ENCODE peak calls at places on chromosome 7, in four cellular contexts. A is IMR-90, E is left ventricle myocardium inferior, D is ascending aorta. S is an unnamed sample.

GRCh38 chr7:99791021-99791420 is 7.0 kb upstream of the CYP3A4 start:
- DNase-seq in A (peak; percentile 17), E (no peak), D (no peak), S (no peak)

GRCh38 chr7:99579956-99580777 is 17.9 kb upstream of the TMEM225B start:
- DNase-seq in A (peak; percentile 23), E (peak; percentile 27), D (no peak), S (peak; percentile 68)

GRCh38 chr7:7883394-7883793 is 85.2 kb upstream of the GLCCI1 start:
- DNase-seq in A (no peak), E (no peak), D (no peak), S (no peak)

GRCh38 chr7:113100091-113100723 is 13.6 kb upstream of the GPR85 start:
- DNase-seq in A (peak; percentile 44), E (peak; percentile 23), D (no peak), S (peak; percentile 62)

GRCh38 chr7:102169651-102170416 is 116.8 kb upstream of the SH2B2 start:
- DNase-seq in A (peak; percentile 37), E (no peak), D (no peak), S (no peak)

GRCh38 chr7:140330128-140330527 is 68.2 kb downstream of the SLC37A3 start:
- DNase-seq in A (no peak), E (no peak), D (no peak), S (no peak)

GRCh38 chr7:43905954-43906326 is 456 bp downstream of the URGCP start:
- DNase-seq in A (peak; percentile 34), E (peak; percentile 29), D (no peak), S (peak; percentile 70)

GRCh38 chr7:18997477-18998130 is 119.8 kb downstream of the TWIST1 start:
- DNase-seq in A (no peak), E (no peak), D (no peak), S (no peak)

GRCh38 chr7:142459557-142459963 is 201.7 kb upstream of the PRSS58 start:
- DNase-seq in A (peak; percentile 90), E (no peak), D (no peak), S (no peak)

GRCh38 chr7:28062197-28062988 is 118.2 kb downstream of the JAZF1 start:
- DNase-seq in A (peak; percentile 65), E (peak; percentile 66), D (peak; percentile 79), S (peak; percentile 76)

GRCh38 chr7:142612264-142612881 is 136.9 kb upstream of the PRSS1 start:
- DNase-seq in A (peak; percentile 45), E (no peak), D (no peak), S (no peak)

GRCh38 chr7:134855467-134855866 is 76.0 kb downstream of the CALD1 start:
- DNase-seq in A (no peak), E (no peak), D (no peak), S (peak; percentile 70)

GRCh38 chr7:142329062-142329788 is 71.4 kb upstream of the PRSS58 start:
- DNase-seq in A (no peak), E (no peak), D (no peak), S (no peak)

GRCh38 chr7:132655071-132655761 is 78.9 kb upstream of the PLXNA4 start:
- DNase-seq in A (no peak), E (peak; percentile 33), D (peak; percentile 69), S (peak; percentile 67)

GRCh38 chr7:37074370-37074769 is 350.1 kb upstream of the AOAH start:
- DNase-seq in A (no peak), E (no peak), D (no peak), S (no peak)

GRCh38 chr7:137992738-137993394 is 9.0 kb downstream of the CREB3L2 start:
- DNase-seq in A (peak; percentile 97), E (peak; percentile 59), D (peak; percentile 83), S (peak; percentile 65)

GRCh38 chr7:137993395-137993743 is 8.5 kb downstream of the CREB3L2 start:
- DNase-seq in A (no peak), E (no peak), D (no peak), S (no peak)

GRCh38 chr7:137996386-137996851 is 5.5 kb downstream of the CREB3L2 start:
- DNase-seq in A (peak; percentile 68), E (peak; percentile 68), D (no peak), S (peak; percentile 85)

GRCh38 chr7:137992042-137992737 is 9.7 kb downstream of the CREB3L2 start:
- DNase-seq in A (peak; percentile 97), E (no peak), D (no peak), S (no peak)

DNA sequence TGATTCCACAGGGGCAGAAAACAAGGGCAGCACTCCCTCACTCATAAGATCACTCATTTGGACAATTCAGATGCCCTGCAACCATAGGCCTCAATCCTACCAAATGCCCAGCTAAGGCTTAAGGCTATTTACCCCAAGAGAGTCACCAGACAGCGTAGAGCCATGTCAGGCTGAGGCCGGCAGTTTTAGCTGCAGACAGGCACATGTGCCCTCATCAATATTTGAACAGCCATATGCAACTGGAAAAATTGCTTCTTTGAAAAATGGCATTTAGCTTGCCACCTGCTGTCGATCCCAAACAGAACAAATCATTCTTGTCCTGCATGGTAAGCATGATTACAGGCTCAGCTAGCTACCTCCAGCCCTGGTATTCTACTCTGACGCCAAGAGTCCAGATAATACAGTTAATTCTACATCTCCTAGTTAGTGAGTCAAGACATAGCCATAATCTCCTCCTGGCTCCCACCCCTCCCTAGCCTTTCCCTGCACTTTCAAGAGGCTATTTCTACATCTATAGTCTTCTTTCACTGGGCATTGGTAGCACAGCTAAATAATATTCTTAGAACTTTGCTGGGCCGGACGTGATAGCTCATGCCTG is 7.7 kb downstream of the CREB3L2 start:
- DNase-seq in A (no peak), E (no peak), D (no peak), S (no peak)
- H3K27ac ChIP-seq in A (peak overlapping the region; percentile 37), E (peak overlapping the region; percentile 86), D (peak overlapping the region; percentile 83), S (peak overlapping the region; percentile 25)

DNA sequence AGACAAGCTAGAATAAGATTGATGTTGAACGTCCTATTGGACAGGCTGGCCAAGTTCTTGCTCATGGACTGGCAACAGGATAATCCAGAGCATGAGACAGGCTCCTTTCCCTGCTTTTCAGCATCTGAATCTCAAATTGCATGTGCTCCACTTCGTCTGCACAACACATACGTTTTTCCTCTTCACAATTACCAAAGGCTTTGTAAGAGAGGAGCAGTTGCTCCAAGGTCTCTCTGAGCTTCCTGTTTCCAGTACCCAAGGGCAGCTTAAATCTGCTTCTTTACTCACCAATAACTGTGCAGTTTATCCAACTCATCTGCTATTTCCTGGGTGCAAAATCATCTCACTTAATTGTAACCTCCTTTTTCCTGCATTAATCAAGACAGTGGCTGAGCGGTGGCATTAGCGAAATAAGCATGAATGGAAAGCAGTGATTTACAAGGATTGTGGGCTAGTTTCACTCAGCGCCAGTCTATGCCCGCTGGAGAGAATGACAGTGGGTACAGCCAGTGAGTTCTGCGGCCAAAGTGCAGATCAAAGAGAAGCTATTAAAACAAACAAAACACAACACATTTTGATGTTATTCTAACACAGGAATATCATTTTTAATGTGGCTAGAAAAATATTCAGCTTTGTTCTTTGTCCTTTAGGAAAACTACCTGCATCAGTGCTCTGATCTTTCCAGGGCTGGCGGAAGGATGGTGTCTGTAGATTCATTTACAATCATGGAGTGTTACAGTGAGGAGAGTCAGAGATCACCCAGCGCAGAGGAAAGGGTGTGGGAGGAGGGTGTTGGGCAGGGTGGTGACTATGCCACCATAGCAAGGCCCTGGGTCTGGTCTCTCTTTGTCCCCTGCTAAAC is 79.8 kb downstream of the CHN2 start:
- DNase-seq in A (no peak), E (no peak), D (no peak), S (no peak)
- H3K4me3 ChIP-seq in A (no peak overlapping the region), E (no peak overlapping the region), D (no peak overlapping the region), S (no peak overlapping the region)

DNA sequence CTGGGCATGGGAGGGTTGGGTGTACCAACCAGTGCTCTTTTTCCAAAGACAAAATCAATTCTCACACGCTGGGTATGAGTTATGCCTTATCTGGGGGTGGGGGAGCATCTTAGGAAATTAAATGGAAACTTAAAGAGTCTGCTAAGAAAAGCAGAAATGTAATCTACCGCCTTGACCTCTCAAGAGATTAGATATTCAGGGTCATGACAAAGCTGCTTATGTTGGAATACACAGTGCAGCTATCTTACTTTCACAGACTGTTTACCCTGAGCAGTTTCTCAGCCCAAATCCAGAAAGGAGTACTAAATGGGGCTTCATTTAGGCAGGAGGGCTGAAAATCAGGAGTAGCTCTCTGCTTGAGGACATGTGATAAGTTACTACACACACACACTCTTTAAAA is 2.6 kb downstream of the MEST start:
- DNase-seq in A (no peak), E (no peak), D (no peak), S (no peak)
- H3K27ac ChIP-seq in A (no peak overlapping the region), E (no peak overlapping the region), D (no peak overlapping the region), S (no peak overlapping the region)

DNA sequence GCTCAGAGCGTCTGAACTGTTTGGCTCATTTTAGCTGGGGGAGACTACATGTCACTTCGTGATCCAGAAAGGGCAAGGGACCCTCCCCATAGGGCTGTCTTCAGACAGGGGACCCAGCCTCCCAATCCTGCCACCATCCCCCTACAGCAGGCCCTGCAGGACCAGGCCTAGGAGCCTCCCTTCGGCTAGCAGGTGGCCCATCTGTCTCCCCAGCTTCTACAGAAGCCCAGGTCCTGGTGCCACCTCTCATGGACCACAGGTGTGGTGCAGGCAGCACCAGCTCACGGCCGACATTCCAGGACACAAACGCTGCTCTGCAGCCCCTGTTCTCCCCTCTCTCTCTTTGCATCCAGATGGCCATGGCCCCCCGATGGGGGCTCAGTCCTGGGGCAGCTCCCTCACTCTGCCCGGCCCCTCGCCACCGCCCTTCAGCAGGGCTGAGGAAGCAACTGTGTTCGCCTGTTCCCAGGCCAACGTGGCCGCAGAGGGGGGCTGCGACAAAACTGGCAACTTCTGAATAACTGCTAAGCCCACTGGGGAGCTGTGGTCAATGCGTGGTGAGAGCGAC is 10.3 kb downstream of the TECPR1 start:
- DNase-seq in A (no peak), E (no peak), D (no peak), S (no peak)
- H3K4me3 ChIP-seq in A (no peak overlapping the region), E (no peak overlapping the region), D (no peak overlapping the region), S (no peak overlapping the region)

DNA sequence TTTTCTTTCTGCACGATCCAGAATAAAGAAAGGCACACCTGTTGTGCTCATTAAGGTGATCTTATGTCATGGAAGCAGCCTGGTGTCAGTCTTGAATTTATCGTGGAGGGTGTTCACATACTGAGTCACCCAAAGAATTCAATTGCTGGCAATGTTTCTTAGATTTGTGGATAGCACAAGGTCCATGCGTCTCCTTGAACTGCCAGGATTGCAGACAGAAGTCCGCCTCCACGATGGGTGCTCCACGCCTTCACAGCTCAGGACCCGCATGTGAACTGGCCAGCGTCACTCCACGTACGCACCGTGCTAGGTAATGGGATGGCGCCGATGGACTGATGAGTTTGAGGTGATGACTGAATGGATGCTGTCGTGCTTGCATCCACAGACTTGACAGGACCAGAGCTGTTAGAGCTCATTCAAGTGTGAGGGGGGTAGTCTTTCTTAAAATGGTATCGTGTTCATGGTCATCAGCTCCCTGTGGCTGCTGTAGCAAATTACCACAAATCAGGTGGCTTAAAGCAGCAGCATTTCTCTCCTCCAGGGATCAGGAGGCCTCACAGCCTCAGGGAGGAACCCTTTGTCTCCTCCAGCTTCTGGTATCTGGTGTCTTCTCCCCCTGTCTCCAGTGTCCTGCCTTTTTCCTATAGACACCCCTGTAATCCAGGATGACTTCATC is 65.4 kb upstream of the DNAJB6 start:
- DNase-seq in A (peak; percentile 31), E (no peak), D (no peak), S (no peak)
- H3K27ac ChIP-seq in A (peak overlapping the region; percentile 92), E (peak overlapping the region; percentile 63), D (peak overlapping the region; percentile 94), S (no peak overlapping the region)

GRCh38 chr7:158716802-158717201 is 12.2 kb upstream of the NCAPG2 start:
- DNase-seq in A (no peak), E (no peak), D (no peak), S (no peak)
- H3K4me3 ChIP-seq in A (no peak overlapping the region), E (no peak overlapping the region), D (no peak overlapping the region), S (no peak overlapping the region)

S was measured in right cardiac atrium.